ENCODE peak calls at places on chromosomes 5 and 9, in five cellular contexts. W is uterus; C is thoracic aorta; U is CD4-positive, alpha-beta memory T cell; D is pancreas. T is an unnamed sample.

GRCh38 chr9:108515856-108516255 is 339.9 kb downstream of the ACTL7B start:
- DNase-seq in W (no peak), C (no peak), U (no peak), D (no peak), T (no peak)

GRCh38 chr5:176490291-176490690 is 42.1 kb downstream of the FAF2 start:
- DNase-seq in W (no peak), C (no peak), U (no peak), D (no peak), T (no peak)

GRCh38 chr5:53917095-53917494 is 356.7 kb downstream of the NDUFS4 start:
- DNase-seq in W (no peak), C (no peak), U (no peak), D (no peak), T (no peak)

GRCh38 chr5:143322931-143323330 is 80.6 kb downstream of the NR3C1 start:
- DNase-seq in W (no peak), C (no peak), U (no peak), D (no peak), T (no peak)

GRCh38 chr5:31531543-31531887 is 378 bp downstream of the DROSHA start:
- DNase-seq in W (no peak), C (no peak), U (no peak), D (no peak), T (no peak)

GRCh38 chr9:104903609-104904008 is 24.3 kb downstream of the ABCA1 start:
- DNase-seq in W (no peak), C (no peak), U (no peak), D (no peak), T (no peak)

GRCh38 chr5:148751025-148751424 is 75.4 kb upstream of the ADRB2 start:
- DNase-seq in W (no peak), C (no peak), U (no peak), D (no peak), T (no peak)

GRCh38 chr5:134537297-134537696 is 11.8 kb downstream of the JADE2 start:
- DNase-seq in W (no peak), C (no peak), U (no peak), D (no peak), T (no peak)

GRCh38 chr9:87604886-87605588 is 107.4 kb downstream of the DAPK1 start:
- DNase-seq in W (no peak), C (no peak), U (no peak), D (no peak), T (no peak)

GRCh38 chr5:56420323-56420722 is 187.2 kb upstream of the ANKRD55 start:
- DNase-seq in W (no peak), C (no peak), U (no peak), D (no peak), T (no peak)

GRCh38 chr5:56055287-56055686 is 60.5 kb upstream of the IL6ST start:
- DNase-seq in W (no peak), C (no peak), U (no peak), D (no peak), T (no peak)

GRCh38 chr5:115588640-115589039 is 13.6 kb downstream of the TICAM2 start:
- DNase-seq in W (no peak), C (no peak), U (no peak), D (no peak), T (no peak)

GRCh38 chr5:124263680-124264491 is 482.6 kb downstream of the ZNF608 start:
- DNase-seq in W (no peak), C (no peak), U (no peak), D (no peak), T (no peak)

DNA sequence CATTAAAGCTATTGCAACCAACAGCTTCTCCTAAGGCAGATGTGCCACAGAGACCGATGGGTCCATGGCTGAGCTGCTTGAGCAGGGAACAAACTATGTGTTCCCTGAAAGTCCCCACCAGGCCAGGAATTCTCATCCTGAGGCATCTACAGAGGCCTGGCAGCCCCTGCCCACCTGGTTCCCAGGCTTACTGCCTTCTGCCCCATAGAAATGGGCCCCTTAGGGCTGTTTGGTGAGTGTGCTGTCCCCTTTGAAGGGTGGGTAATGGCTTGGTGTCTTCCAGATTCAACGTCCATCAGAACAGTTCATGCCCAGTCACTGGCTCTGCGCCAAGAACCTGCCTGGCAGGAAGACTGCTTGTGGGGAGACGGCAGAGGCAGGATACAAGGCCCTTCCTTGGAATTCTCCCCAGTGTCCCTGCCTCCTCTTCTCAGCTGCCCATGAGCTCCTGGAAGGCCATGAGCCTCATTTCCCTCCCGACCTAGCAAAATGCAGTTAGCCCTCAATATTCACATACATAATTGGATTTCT is 3.8 kb upstream of the COL27A1 start:
- DNase-seq in W (no peak), C (no peak), U (no peak), D (no peak), T (no peak)
- H3K9me3 ChIP-seq in W (no peaks in the 10 kb centered on the region), C (no peaks in the 10 kb centered on the region), U (no peaks in the 10 kb centered on the region), D (no peaks in the 10 kb centered on the region), T (no peaks in the 10 kb centered on the region)

DNA sequence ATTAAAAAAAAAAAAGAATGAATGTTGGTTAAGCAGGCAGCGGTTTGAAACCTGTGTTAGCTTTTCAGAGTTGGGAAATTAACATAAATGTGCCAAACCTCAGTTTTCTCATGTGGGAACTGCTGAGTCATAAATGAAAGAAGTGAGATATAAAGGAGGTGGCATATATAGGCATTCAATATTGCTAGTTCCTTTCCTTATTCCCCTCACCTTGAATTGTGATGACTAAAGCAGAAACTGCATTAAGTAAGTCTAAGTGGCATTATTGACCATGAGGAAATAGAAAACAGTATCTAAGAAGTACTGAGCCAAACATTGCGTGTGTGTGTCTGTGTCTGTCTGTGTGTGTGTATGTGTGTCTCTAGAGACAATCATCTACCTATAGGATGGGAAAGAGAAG is 691.2 kb downstream of the TLR4 start:
- DNase-seq in W (no peak), C (no peak), U (no peak), D (no peak), T (no peak)
- H3K9me3 ChIP-seq in W (no peaks in the 10 kb centered on the region), C (no peaks in the 10 kb centered on the region), U (no peaks in the 10 kb centered on the region), D (no peaks in the 10 kb centered on the region), T (no peaks in the 10 kb centered on the region)

GRCh38 chr9:131278421-131279111 is 2.3 kb upstream of the FAM78A start:
- DNase-seq in W (no peak), C (no peak), U (no peak), D (no peak), T (no peak)

GRCh38 chr9:131279196-131279926 is 3.1 kb upstream of the FAM78A start:
- DNase-seq in W (no peak), C (no peak), U (no peak), D (no peak), T (no peak)

GRCh38 chr9:131276107-131276888 is at the start of gene FAM78A:
- DNase-seq in W (no peak), C (no peak), U (no peak), D (no peak), T (no peak)

GRCh38 chr9:131276891-131277672 is 772 bp upstream of the FAM78A start:
- DNase-seq in W (no peak), C (no peak), U (no peak), D (no peak), T (no peak)

DNA sequence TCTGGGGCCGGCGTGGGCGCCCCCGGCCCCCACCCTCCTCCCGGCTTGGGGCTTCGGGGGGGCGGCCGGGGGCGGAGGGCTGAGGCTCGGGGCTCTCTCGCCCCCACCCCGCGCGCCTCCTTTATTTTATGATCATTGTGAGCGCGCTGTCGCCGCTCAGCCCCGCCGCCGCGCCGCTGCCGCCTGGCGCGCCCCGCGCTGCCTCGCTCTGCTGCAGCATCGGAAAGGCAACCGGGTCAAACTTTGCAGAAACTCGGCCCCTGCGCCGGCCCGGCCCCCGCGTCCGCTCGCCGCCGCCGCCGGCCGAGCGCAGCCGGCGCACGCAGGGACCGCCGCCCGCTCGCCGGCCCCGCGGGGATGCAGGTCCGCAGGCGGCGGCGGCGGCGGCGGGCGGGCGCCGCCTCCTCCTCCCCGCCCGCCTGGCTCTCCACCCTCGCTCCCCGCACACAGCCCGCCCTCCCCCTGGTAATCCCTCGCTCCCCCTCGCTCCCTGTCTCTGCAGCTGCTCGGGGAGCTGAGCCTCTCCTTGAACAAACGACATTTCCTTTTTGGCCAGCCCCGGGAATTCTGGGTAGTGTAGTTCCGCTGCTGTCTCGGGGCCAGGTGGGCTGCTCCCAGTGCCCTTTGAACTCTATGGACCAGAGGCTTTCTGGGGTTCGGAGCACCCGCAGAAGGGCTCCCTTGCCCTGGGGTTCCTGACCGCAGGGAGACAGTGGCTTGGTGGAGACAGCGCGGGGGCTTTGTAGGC is 1.5 kb upstream of the FAM78A start:
- DNase-seq in W (peak; percentile 80), C (peak; percentile 64), U (peak; percentile 61), D (no peak), T (peak; percentile 79)
- H3K9me3 ChIP-seq in W (no peaks in the 10 kb centered on the region), C (no peaks in the 10 kb centered on the region), U (no peaks in the 10 kb centered on the region), D (no peaks in the 10 kb centered on the region), T (no peaks in the 10 kb centered on the region)

DNA sequence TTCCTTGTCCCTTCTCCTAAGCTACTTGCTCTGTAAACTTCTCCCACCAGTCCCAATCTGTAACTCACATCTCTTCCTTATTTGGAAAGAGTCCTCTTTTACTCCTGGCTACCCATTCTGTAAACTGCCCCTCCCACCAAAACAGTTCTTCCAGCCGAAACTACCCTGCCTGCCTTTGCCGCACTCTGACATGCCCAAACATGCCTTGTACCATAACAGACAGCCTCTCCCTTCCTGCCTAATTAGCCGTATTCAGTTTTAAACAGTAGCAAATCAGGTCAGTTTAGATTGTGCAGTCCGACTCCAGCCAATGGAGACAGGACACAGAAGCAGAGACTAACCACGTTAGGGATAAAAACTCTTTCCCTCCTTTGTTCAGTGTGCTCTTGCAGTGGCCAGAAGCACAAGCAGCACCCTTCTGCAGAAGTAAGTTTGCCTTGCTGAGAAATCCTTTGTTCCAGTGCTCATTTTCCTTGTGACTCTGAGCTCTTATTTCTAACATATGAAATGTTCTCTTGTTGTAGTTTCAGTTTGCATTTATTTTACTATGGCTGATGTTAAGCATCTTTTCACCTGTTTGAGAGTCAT is 5.4 kb upstream of the GLT6D1 start:
- DNase-seq in W (no peak), C (no peak), U (no peak), D (no peak), T (no peak)
- H3K9me3 ChIP-seq in W (peaks cover 7% of the 10 kb centered on the region), C (peaks cover 29% of the 10 kb centered on the region), U (peaks cover 31% of the 10 kb centered on the region), D (no peaks in the 10 kb centered on the region), T (no peaks in the 10 kb centered on the region)

DNA sequence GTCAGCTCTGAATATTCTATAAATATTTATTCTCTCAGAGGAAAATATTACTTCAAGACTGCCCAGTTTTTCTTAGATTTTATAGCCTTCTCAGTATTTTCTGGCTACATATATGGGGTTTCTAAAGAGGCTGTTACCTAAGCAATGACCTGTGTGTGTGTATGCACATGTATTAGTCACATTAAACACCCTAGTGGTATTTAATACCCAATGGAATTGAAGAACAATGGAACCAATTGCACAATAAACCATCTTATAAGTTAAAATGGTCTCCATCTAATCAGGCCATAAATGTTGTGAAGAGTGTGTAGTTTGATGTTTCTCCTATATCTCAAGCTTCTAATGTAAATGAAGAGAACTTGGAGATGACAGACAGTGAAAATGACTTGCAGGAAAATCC is 450.0 kb downstream of the SPATA31D1 start:
- DNase-seq in W (no peak), C (no peak), U (no peak), D (no peak), T (no peak)
- H3K9me3 ChIP-seq in W (peaks cover 20% of the 10 kb centered on the region), C (peaks cover 6% of the 10 kb centered on the region), U (no peaks in the 10 kb centered on the region), D (no peaks in the 10 kb centered on the region), T (peaks cover 61% of the 10 kb centered on the region)

DNA sequence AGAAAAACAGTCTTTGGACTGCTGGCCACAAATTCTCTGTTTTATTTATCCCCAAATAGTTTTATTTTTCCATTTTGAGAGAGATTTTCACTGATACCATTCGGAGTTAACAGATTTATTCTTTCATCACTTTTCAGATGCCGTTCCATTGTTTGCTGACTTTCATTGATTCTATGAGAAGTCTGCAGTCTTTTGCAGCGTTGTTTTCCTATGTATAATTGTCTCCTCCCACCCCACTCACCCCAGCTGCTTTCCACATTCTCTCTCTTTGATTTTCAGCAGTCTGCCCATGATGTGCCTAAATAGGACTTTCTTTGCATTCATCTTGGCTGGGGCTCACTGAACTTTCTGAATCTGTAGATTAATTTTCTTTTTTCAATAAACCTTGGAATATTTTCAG is 107.6 kb downstream of the C9orf50 start:
- DNase-seq in W (no peak), C (no peak), U (no peak), D (no peak), T (no peak)
- H3K9me3 ChIP-seq in W (no peaks in the 10 kb centered on the region), C (peaks cover 35% of the 10 kb centered on the region), U (peaks cover 7% of the 10 kb centered on the region), D (no peaks in the 10 kb centered on the region), T (no peaks in the 10 kb centered on the region)